ENCODE peak calls at places on chromosomes 6 and 20, in four cellular contexts. W is pancreas, Z is left lung, P is psoas muscle. M is an unnamed sample. For H3K4me1, the result is how much of the 10 kb centered on the place peaks cover.

GRCh38 chr20:61387204-61387958 is 135.3 kb downstream of the CDH4 start:
- DNase-seq in W (peak), Z (no peak), P (no peak), M (no peak)

GRCh38 chr6:17167327-17167979 is 65.6 kb downstream of the STMND1 start:
- DNase-seq in W (peak), Z (no peak), P (peak), M (peak)

GRCh38 chr6:142155895-142156757 is 9.1 kb downstream of the VTA1 start:
- DNase-seq in W (no peak), Z (no peak), P (no peak), M (no peak)

GRCh38 chr6:2166717-2167116 is 78.7 kb downstream of the GMDS start:
- DNase-seq in W (peak), Z (no peak), P (no peak), M (peak)

GRCh38 chr20:45066372-45066771 is 34.6 kb downstream of the KCNS1 start:
- DNase-seq in W (no peak), Z (no peak), P (no peak), M (no peak)

GRCh38 chr6:36334832-36335459 is 1.7 kb downstream of the BNIP5 start:
- DNase-seq in W (peak), Z (no peak), P (no peak), M (peak)

GRCh38 chr20:38173237-38174156 is 8.4 kb upstream of the TGM2 start:
- DNase-seq in W (no peak), Z (no peak), P (peak), M (peak)

GRCh38 chr20:5900908-5901307 is 49.4 kb downstream of the TRMT6 start:
- DNase-seq in W (no peak), Z (no peak), P (no peak), M (no peak)

GRCh38 chr6:3138341-3138740 is 19.0 kb downstream of the TUBB2A start:
- DNase-seq in W (no peak), Z (no peak), P (no peak), M (no peak)

GRCh38 chr20:40741507-40742106 is 52.6 kb upstream of the MAFB start:
- DNase-seq in W (no peak), Z (no peak), P (peak), M (peak)

GRCh38 chr20:38601216-38602184 is at the start of gene ARHGAP40:
- DNase-seq in W (no peak), Z (peak), P (no peak), M (peak)

GRCh38 chr20:59386819-59387218 is 86.4 kb downstream of the EDN3 start:
- DNase-seq in W (no peak), Z (no peak), P (no peak), M (no peak)

GRCh38 chr6:78936515-78936914 is 69.2 kb downstream of the IRAK1BP1 start:
- DNase-seq in W (no peak), Z (no peak), P (no peak), M (no peak)

GRCh38 chr20:59634435-59635005 is 30.2 kb downstream of the PHACTR3 start:
- DNase-seq in W (no peak), Z (no peak), P (no peak), M (peak)

GRCh38 chr6:141874930-141875602 is 257.7 kb upstream of the GJE1 start:
- DNase-seq in W (no peak), Z (no peak), P (no peak), M (no peak)

GRCh38 chr20:63363013-63363957 is 2.1 kb upstream of the CHRNA4 start:
- DNase-seq in W (no peak), Z (peak), P (no peak), M (no peak)

GRCh38 chr20:61963885-61964674 is 101.6 kb downstream of the TAF4 start:
- DNase-seq in W (peak), Z (no peak), P (no peak), M (no peak)

GRCh38 chr20:14612389-14612788 is 275.0 kb upstream of the FLRT3 start:
- DNase-seq in W (no peak), Z (no peak), P (no peak), M (no peak)

GRCh38 chr20:52847739-52848359 is 124.3 kb upstream of the TSHZ2 start:
- DNase-seq in W (no peak), Z (no peak), P (no peak), M (peak)

GRCh38 chr20:55535366-55535765 is 470.0 kb downstream of the CBLN4 start:
- DNase-seq in W (no peak), Z (no peak), P (no peak), M (no peak)

GRCh38 chr20:47677314-47678129 is 107.8 kb downstream of the SULF2 start:
- DNase-seq in W (peak), Z (peak), P (no peak), M (peak)

GRCh38 chr20:22577515-22578220 is 6.7 kb downstream of the FOXA2 start:
- DNase-seq in W (peak), Z (peak), P (no peak), M (peak)

GRCh38 chr6:122394016-122394415 is 5.4 kb upstream of the HSF2 start:
- DNase-seq in W (no peak), Z (no peak), P (no peak), M (no peak)

GRCh38 chr6:14337157-14337556 is 219.6 kb downstream of the CD83 start:
- DNase-seq in W (no peak), Z (no peak), P (no peak), M (no peak)

GRCh38 chr6:10409766-10410209 is 5.1 kb downstream of the TFAP2A start:
- DNase-seq in W (no peak), Z (peak), P (no peak), M (no peak)

GRCh38 chr6:137490961-137491360 is 3.2 kb downstream of the OLIG3 start:
- DNase-seq in W (no peak), Z (no peak), P (no peak), M (no peak)

GRCh38 chr6:137491478-137491877 is 2.7 kb downstream of the OLIG3 start:
- DNase-seq in W (no peak), Z (no peak), P (no peak), M (no peak)

GRCh38 chr6:137493218-137494038 is 766 bp downstream of the OLIG3 start:
- DNase-seq in W (peak), Z (peak), P (peak), M (no peak)

GRCh38 chr6:137492771-137493217 is 1.4 kb downstream of the OLIG3 start:
- DNase-seq in W (no peak), Z (no peak), P (no peak), M (no peak)

GRCh38 chr6:137492289-137492688 is 1.9 kb downstream of the OLIG3 start:
- DNase-seq in W (no peak), Z (no peak), P (no peak), M (no peak)
- H3K4me1 ChIP-seq in W (under half), Z (under half), P (under half), M (under half)

GRCh38 chr6:148494226-148494625 is 151.6 kb downstream of the SASH1 start:
- DNase-seq in W (no peak), Z (no peak), P (no peak), M (no peak)

GRCh38 chr6:148491638-148492210 is 149.1 kb downstream of the SASH1 start:
- DNase-seq in W (no peak), Z (no peak), P (no peak), M (no peak)

GRCh38 chr6:148492654-148493290 is 150.1 kb downstream of the SASH1 start:
- DNase-seq in W (no peak), Z (no peak), P (no peak), M (no peak)

GRCh38 chr6:148495029-148495428 is 152.4 kb downstream of the SASH1 start:
- DNase-seq in W (no peak), Z (no peak), P (no peak), M (no peak)

DNA sequence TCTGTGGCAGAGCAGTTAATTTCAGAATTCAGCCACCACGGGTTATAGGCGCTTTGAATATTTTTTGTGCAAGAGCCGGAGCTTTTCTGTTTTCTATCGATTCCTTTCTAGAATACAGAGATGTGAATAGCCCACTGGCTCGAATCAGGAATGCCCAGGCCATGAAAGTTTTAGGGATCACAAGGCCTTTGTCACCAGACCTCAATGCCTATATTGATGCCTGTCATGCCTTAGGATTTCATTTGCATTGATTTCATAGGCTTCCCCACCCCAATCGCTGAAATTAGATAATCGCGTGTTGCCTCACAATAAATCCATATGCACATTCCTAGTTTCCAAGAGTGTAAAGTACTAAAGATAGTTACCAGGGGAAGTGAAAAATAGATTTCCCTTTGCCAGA is 150.7 kb downstream of the SASH1 start:
- DNase-seq in W (no peak), Z (no peak), P (no peak), M (no peak)
- TF ChIP-seq CTCF in W (no peak), Z (no peak), P (no peak), M (no peak)

DNA sequence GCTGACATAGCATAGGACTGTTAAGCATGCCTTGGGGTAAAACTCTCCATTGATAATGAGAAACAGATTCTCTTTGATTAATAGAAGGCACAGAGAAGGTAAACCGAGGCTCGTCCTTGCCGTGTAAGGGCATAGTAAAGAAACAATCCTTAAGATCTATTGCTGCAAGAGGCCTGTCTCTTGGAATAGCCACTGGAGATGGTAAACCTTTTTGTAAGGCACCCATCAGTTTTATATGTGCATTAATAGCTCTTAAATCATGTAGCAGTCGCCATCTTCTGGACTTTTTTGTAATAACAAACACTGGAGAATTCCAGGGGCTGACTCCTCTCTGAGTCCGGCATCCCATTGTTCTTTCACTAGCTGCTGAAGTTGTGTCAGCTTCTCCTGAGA is 8.4 kb upstream of the ABHD12 start:
- DNase-seq in W (no peak), Z (no peak), P (no peak), M (peak)
- H3K27ac ChIP-seq in W (no peak), Z (no peak), P (no peak), M (no peak)

GRCh38 chr6:165049362-165049761 is 260.0 kb downstream of the C6orf118 start:
- DNase-seq in W (no peak), Z (no peak), P (no peak), M (no peak)
- H3K4me1 ChIP-seq in W (under half), Z (under half), P (under half), M (under half)

GRCh38 chr6:118288355-118289124 is 259.6 kb upstream of the PLN start:
- DNase-seq in W (no peak), Z (no peak), P (no peak), M (no peak)
- TF ChIP-seq CTCF in W (no peak), Z (no peak), P (no peak), M (no peak)

GRCh38 chr6:63663147-63663877 is 27.7 kb downstream of the PHF3 start:
- DNase-seq in W (no peak), Z (no peak), P (no peak), M (no peak)
- H3K27ac ChIP-seq in W (peak), Z (no peak), P (peak), M (no peak)

DNA sequence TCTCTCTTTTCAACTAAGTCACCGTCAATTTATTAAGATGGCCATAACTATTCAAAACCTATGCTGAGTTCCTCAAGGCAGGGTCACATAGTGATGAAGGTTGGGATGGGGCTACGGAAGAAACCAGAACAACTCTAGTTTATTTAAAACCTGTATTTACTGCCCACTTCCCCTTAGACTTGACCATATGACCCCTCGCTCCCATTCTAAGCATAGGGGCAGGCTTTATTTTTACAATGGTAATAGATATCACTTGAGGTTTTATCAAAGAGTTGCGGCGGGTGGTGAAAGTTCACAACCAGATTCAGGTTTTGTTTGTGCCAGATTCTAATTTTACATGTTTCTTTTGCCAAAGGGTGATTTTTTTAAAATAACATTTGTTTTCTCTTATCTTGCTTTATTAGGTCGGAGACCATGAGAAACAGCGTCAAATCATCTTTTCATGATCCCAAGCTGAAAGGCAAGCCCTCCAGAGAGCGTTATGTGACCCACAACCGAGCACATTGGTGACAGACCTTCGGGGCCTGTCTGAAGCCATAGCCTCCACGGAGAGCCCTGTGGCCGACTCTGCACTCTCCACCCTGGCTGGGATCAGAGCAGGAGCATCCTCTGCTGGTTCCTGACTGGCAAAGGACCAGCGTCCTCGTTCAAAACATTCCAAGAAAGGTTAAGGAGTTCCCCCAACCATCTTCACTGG is 5.5 kb downstream of the EDN1 start:
- DNase-seq in W (no peak), Z (no peak), P (no peak), M (no peak)
- H3K4me1 ChIP-seq in W (under half), Z (under half), P (under half), M (under half)

M was measured in stomach.